ENCODE peak calls at places on chromosomes 1 and 21, in ten cellular contexts. F is endothelial cell of umbilical vein, V is lung, E is K562, A is fibroblast of lung, U is tibial artery, X is AG04450, Q is thoracic aorta, Z is psoas muscle, D is colonic mucosa. N is an unnamed sample. For H3K9me3, the result is how much of the 10 kb centered on the place peaks cover.

GRCh38 chr1:213051127-213051880 is at the start of gene RPS6KC1:
- DNase-seq in F (peak), Z (peak), E (peak), Q (peak), U (peak), X (peak), V (peak), A (peak), D (peak), N (peak)

GRCh38 chr1:40738831-40739230 is 44.8 kb upstream of the KCNQ4 start:
- DNase-seq in V (no peak), U (no peak), X (no peak), E (no peak), F (no peak), Q (no peak), A (no peak), Z (no peak), D (no peak), N (no peak)

GRCh38 chr1:193457676-193458075 is 271.3 kb upstream of the B3GALT2 start:
- DNase-seq in F (no peak), A (peak), E (no peak), X (no peak), Q (no peak), U (no peak), D (no peak), Z (no peak), V (no peak), N (no peak)

GRCh38 chr21:16708431-16708830 is 804.4 kb upstream of the CXADR start:
- DNase-seq in F (peak), Z (no peak), U (no peak), Q (no peak), X (no peak), V (no peak), A (peak), D (no peak), E (no peak), N (no peak)

GRCh38 chr1:181676269-181676668 is 193.0 kb downstream of the CACNA1E start:
- DNase-seq in V (no peak), X (no peak), D (peak), Q (no peak), F (no peak), U (no peak), E (peak), Z (no peak), A (peak), N (no peak)

GRCh38 chr1:36565576-36566501 is 83.1 kb upstream of the CSF3R start:
- DNase-seq in Q (no peak), F (no peak), X (no peak), E (no peak), U (peak), Z (no peak), D (no peak), A (no peak), V (no peak), N (no peak)

GRCh38 chr1:234768569-234769283 is 158.7 kb upstream of the IRF2BP2 start:
- DNase-seq in A (no peak), E (no peak), Z (no peak), F (no peak), Q (no peak), D (peak), X (no peak), V (no peak), U (no peak), N (peak)

GRCh38 chr1:111596499-111596898 is 23.1 kb upstream of the RAP1A start:
- DNase-seq in A (no peak), Q (no peak), V (no peak), X (no peak), U (no peak), F (no peak), Z (no peak), E (no peak), D (no peak), N (peak)

GRCh38 chr21:46161800-46162592 is 6.6 kb upstream of the FTCD start:
- DNase-seq in A (no peak), E (no peak), X (no peak), F (no peak), Z (no peak), U (peak), V (no peak), D (peak), Q (no peak), N (no peak)

GRCh38 chr1:40032240-40032891 is 8.2 kb upstream of the CAP1 start:
- DNase-seq in Z (peak), Q (no peak), D (peak), A (peak), F (peak), U (peak), X (no peak), E (peak), V (peak), N (peak)

GRCh38 chr1:207703712-207704111 is 48.1 kb upstream of the CD46 start:
- DNase-seq in V (no peak), Z (no peak), X (no peak), F (no peak), E (no peak), Q (no peak), D (no peak), A (no peak), U (no peak), N (no peak)

GRCh38 chr21:31382060-31382459 is 38.0 kb upstream of the TIAM1 start:
- DNase-seq in V (no peak), X (no peak), D (no peak), Z (no peak), F (no peak), Q (no peak), E (peak), A (no peak), U (no peak), N (no peak)

GRCh38 chr21:44965251-44966022 is 25.6 kb downstream of the SLX9 start:
- DNase-seq in E (no peak), A (peak), F (no peak), V (no peak), U (no peak), X (peak), Z (peak), D (no peak), Q (no peak), N (no peak)

GRCh38 chr1:248630551-248630950 is 4.3 kb downstream of the OR2T11 start:
- DNase-seq in Q (no peak), X (no peak), D (no peak), Z (no peak), E (no peak), A (no peak), U (no peak), F (no peak), V (no peak), N (no peak)

GRCh38 chr21:27269646-27270045 is 302.8 kb upstream of the ADAMTS5 start:
- DNase-seq in X (peak), U (no peak), Q (no peak), A (peak), D (no peak), Z (no peak), F (peak), E (no peak), V (no peak), N (no peak)

GRCh38 chr21:17440955-17441354 is 71.9 kb upstream of the CXADR start:
- DNase-seq in X (no peak), Z (no peak), U (no peak), D (no peak), A (no peak), V (no peak), E (no peak), F (no peak), Q (no peak), N (no peak)

GRCh38 chr1:19007491-19008441 is 51.3 kb upstream of the IFFO2 start:
- DNase-seq in V (no peak), U (no peak), E (peak), F (no peak), D (peak), Q (no peak), A (no peak), Z (no peak), X (no peak), N (no peak)

GRCh38 chr1:180168786-180169640 is 14.3 kb downstream of the QSOX1 start:
- DNase-seq in E (peak), Q (no peak), U (no peak), X (no peak), Z (peak), A (no peak), F (peak), V (peak), D (peak), N (peak)

GRCh38 chr1:5915587-5916571 is 76.3 kb downstream of the NPHP4 start:
- DNase-seq in Q (no peak), A (peak), D (no peak), U (no peak), F (peak), V (no peak), E (peak), X (peak), Z (no peak), N (no peak)

GRCh38 chr1:33971913-33972312 is 108.0 kb downstream of the HMGB4 start:
- DNase-seq in Z (no peak), E (no peak), V (no peak), D (no peak), U (no peak), Q (no peak), X (no peak), A (no peak), F (no peak), N (no peak)

GRCh38 chr1:166840309-166841302 is 1.3 kb downstream of the POGK start:
- DNase-seq in X (peak), V (peak), E (peak), A (peak), Q (no peak), F (peak), Z (no peak), D (peak), U (no peak), N (no peak)

GRCh38 chr1:166843322-166843721 is 4.0 kb downstream of the POGK start:
- DNase-seq in U (no peak), V (no peak), E (no peak), F (no peak), X (no peak), Q (no peak), Z (no peak), A (no peak), D (no peak), N (no peak)

GRCh38 chr1:166848193-166848592 is 8.9 kb downstream of the POGK start:
- DNase-seq in Z (no peak), A (no peak), D (no peak), X (no peak), Q (no peak), E (no peak), F (no peak), V (no peak), U (no peak), N (no peak)

GRCh38 chr1:166844791-166845190 is 5.5 kb downstream of the POGK start:
- DNase-seq in Q (no peak), V (no peak), E (no peak), A (peak), F (no peak), Z (no peak), D (no peak), U (no peak), X (no peak), N (no peak)

DNA sequence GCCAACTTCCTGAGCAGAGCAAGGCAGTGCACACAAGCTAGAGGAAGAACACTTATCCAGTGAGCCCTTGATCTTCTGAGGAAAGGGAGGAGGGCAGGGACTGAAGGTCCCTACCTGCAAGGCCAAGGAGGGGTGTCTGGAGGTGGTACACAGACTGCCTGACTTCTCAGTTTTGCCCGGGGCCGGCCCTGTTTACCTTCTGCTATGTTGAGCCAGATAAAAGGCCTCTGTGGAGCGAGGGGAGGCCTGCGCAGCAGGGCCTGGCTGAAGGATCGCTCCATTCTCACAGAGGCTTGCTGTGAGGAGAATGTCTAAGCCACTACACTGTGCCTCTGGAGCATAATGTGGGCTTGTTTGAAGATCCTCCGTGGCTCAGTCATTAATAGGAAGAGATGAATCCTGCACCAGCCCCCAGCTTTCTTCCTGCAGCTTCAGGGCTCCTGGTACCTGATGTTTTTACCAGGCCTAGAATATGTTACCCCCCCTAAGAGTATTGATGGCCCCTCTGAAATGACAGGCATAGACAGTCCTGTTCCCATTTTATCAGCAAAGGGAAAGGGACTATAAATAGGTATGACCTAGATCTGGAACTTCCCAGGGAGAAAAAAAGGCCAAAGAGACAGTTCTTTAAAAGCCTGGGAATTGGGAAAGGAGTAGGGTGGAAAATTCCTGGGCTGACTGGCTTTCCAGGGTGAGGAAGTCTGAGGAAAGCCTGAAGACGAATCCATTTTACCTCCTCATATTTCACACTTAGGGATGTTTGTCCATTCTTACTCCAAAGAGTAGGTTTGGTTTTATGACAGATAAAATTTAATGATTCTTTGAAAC is 4.7 kb downstream of the POGK start:
- DNase-seq in E (no peak), V (no peak), D (no peak), A (peak), Q (no peak), Z (no peak), U (no peak), F (peak), X (no peak), N (no peak)
- H3K27ac ChIP-seq in E (no peak), V (peak), D (peak), A (no peak), Q (peak), Z (peak), U (peak), F (no peak), X (no peak), N (no peak)

GRCh38 chr21:25366116-25366515 is 241.2 kb downstream of the MRPL39 start:
- DNase-seq in X (no peak), U (no peak), V (no peak), D (no peak), A (no peak), F (no peak), E (no peak), Q (no peak), Z (no peak), N (no peak)

GRCh38 chr21:25371831-25372434 is 235.3 kb downstream of the MRPL39 start:
- DNase-seq in E (no peak), Z (no peak), A (peak), X (no peak), D (no peak), U (no peak), F (no peak), V (no peak), Q (no peak), N (no peak)

GRCh38 chr21:25369524-25370300 is 237.6 kb downstream of the MRPL39 start:
- DNase-seq in Z (no peak), U (no peak), F (no peak), E (no peak), X (no peak), D (no peak), A (peak), Q (no peak), V (no peak), N (no peak)

GRCh38 chr21:25370311-25370744 is 237.0 kb downstream of the MRPL39 start:
- DNase-seq in Z (no peak), D (no peak), U (no peak), A (peak), E (no peak), F (peak), Q (no peak), V (no peak), X (peak), N (no peak)

DNA sequence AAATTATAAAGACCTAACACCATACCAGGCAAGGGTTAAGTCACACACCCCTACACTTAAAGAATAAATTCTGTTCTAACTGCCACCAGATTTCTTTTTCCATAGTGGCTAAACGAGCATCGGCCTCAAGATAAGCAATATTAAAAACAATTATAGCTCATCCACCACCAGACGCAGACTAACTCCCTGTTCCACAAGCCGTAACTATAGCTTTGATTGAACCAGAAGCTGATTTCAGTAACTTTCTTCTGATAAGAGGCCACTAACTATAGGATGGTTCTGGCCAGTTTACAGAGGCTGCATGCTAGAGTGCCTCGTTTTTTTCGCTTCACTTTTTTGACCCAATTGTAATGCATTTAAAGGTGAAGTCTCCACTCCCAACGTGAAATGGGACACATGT is 238.8 kb downstream of the MRPL39 start:
- DNase-seq in U (no peak), Q (no peak), X (no peak), F (no peak), A (no peak), E (no peak), Z (no peak), D (no peak), V (no peak), N (no peak)
- H3K9me3 ChIP-seq in U (under half), Q (under half), X (under half), F (under half), A (under half), E (under half), Z (under half), D (under half), V (under half), N (under half)

DNA sequence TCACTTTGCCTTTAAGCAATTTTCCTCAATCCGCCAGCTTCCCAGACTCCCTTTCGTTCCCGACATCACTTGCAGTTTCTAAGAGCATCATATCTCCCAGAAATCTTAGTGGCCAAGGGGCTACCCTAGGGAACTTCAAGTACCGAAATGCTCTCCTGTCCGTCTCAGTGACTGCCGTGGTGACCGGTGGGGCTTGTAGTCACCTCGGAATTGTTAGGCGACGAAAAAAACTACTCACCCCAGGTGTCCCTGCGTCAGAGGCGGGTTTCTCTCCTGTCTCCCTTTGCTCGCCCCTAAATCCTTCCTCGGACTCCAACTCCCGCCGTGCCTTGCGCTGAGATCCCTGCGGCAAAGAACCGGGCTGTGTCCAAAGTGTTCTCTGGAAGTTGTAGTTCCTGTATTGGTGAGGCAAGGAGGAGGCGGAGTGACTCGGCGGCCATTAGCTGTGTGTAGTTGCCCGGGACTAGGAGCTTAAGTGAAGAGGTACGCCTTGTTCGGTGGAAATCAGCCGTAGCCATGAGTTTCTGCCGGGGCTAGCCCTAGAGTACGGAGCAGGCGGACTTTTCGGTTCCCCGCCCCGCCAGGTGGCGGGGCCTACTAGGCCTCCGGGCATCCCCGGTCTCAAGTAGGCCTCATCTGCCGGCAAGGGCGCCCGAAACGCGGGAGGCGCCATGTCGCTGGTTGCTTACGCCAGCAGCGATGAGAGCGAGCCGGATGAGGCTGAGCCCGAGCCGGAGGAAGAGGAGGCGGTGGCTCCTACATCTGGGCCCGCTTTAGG is at the start of gene PRCC:
- DNase-seq in X (peak), U (peak), E (peak), Z (peak), A (peak), Q (peak), D (peak), V (peak), F (peak), N (peak)
- TF ChIP-seq CTCF in X (no peak), U (no peak), E (no peak), Z (no peak), A (no peak), Q (no peak), D (no peak), V (peak), F (no peak), N (no peak)

DNA sequence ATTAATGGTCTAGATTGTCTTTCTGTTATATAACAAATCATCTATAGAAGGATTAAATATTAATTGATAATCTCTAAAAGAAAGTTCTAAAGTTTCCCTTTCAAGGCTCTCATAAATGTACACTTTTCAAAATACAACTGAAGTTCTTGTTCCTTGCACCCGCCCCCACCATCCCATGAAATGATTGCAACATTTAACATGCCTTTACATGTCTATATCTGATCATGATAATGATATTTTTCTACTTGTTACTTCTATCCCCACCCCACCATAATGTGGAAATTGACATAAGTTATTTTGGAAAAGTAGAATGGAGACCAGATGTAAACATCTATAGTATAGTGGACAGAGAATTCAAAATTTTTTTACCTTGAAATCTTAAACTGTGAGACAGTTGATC is 186.6 kb downstream of the NTNG1 start:
- DNase-seq in Q (no peak), E (no peak), U (no peak), V (no peak), D (no peak), A (no peak), Z (no peak), F (no peak), X (no peak), N (no peak)
- H3K27ac ChIP-seq in Q (no peak), E (no peak), U (no peak), V (no peak), D (no peak), A (no peak), Z (no peak), F (no peak), X (no peak), N (no peak)

GRCh38 chr1:147238925-147239820 is 3.3 kb upstream of the CHD1L start:
- DNase-seq in V (no peak), F (no peak), E (no peak), U (no peak), D (no peak), Q (no peak), Z (no peak), A (no peak), X (no peak), N (no peak)
- H3K9me3 ChIP-seq in V (under half), F (under half), E (under half), U (under half), D (under half), Q (under half), Z (under half), A (under half), X (under half), N (under half)

DNA sequence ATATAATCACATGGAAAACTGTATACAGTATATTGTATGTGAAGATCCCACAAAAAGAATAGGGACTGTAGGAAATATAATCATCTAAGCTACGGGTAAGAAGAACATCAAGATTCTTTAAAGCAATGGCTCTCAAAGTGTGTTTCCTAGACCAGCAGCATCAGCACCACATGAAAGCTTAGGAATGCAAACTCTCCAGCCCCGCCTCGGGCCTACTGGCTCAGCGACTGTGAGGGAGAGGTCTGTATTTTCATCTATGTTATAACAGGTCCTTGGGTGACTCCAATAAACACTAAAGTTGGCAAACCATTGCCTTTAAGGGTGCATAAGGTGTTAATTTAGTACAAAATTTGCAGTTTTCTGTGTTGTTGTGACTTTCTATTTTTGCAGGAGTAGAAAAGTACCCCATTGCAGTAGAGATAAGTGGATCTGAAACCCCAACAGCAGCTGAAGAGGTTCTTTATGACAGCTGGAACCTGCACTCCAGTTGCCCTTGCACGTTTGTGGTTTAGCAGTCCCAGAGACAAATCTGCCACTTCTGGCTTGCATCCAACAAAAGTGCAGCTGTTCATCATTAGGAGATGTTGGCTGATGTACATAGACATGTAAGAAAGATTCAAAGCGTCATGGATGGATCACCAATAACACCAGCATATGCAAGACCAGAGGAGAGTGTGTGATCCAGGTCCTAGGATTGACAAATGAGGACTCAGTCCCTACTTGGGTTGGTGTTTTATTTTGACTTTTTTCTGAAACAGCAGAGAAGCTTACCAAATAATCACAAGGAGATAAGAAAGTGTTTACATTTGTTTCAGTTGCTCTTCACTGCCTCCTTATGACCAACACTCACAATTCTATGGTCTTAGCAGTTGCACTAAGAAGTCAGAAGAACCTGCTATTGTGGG is 15.9 kb upstream of the IFNAR1 start:
- DNase-seq in D (no peak), Q (no peak), E (peak), A (peak), Z (no peak), V (peak), U (no peak), F (no peak), X (no peak), N (peak)
- TF ChIP-seq CTCF in D (no peak), Q (no peak), E (no peak), A (peak), Z (no peak), V (no peak), U (no peak), F (no peak), X (no peak), N (no peak)

N was measured in CD4-positive, alpha-beta T cell.